ENCODE peak calls at places on chromosome 13, in six cellular contexts. M is adrenal gland, U is left lung, T is ovary, E is endodermal cell, X is heart left ventricle. G is an unnamed sample.

GRCh38 chr13:108777421-108778420 is 148.3 kb downstream of the MYO16 start:
- DNase-seq in T (no peak), U (no peak), E (peak; percentile 88), X (no peak), M (no peak), G (no peak)

GRCh38 chr13:100666124-100666523 is 8.5 kb downstream of the TMTC4 start:
- DNase-seq in E (no peak), M (no peak), X (no peak), T (no peak), U (no peak), G (no peak)

GRCh38 chr13:66759919-66760318 is 470.2 kb downstream of the PCDH9 start:
- DNase-seq in M (no peak), U (no peak), E (no peak), X (no peak), T (no peak), G (no peak)

GRCh38 chr13:26476111-26476743 is 81.3 kb upstream of the WASF3 start:
- DNase-seq in T (no peak), M (no peak), X (peak; percentile 39), U (no peak), E (peak; percentile 88), G (no peak)

GRCh38 chr13:76610819-76611415 is 275.3 kb downstream of the KCTD12 start:
- DNase-seq in U (no peak), X (no peak), T (no peak), M (no peak), E (no peak), G (no peak)

GRCh38 chr13:23391752-23392151 is 41.8 kb downstream of the SACS start:
- DNase-seq in E (no peak), U (no peak), T (no peak), M (no peak), X (no peak), G (no peak)

GRCh38 chr13:68588623-68589022 is 1358.5 kb upstream of the PCDH9 start:
- DNase-seq in U (no peak), X (no peak), M (no peak), E (no peak), T (no peak), G (no peak)

GRCh38 chr13:105971720-105972119 is 563.7 kb downstream of the EFNB2 start:
- DNase-seq in T (no peak), X (no peak), U (no peak), M (no peak), E (no peak), G (no peak)

GRCh38 chr13:42354246-42355117 is 82.5 kb downstream of the AKAP11 start:
- DNase-seq in T (no peak), M (no peak), E (no peak), X (no peak), U (no peak), G (no peak)

GRCh38 chr13:23450340-23451046 is 17.0 kb upstream of the SACS start:
- DNase-seq in X (no peak), U (no peak), E (no peak), T (no peak), M (no peak), G (no peak)

GRCh38 chr13:87975035-87975434 is 303.9 kb downstream of the SLITRK5 start:
- DNase-seq in U (no peak), X (no peak), T (no peak), E (no peak), M (no peak), G (no peak)

GRCh38 chr13:78601124-78601885 is 2.0 kb downstream of the POU4F1 start:
- DNase-seq in M (no peak), X (no peak), E (peak; percentile 75), U (peak; percentile 75), T (no peak), G (no peak)

GRCh38 chr13:114056205-114057013 is 76.0 kb downstream of the RASA3 start:
- DNase-seq in M (no peak), U (peak; percentile 72), E (no peak), T (no peak), X (no peak), G (no peak)

GRCh38 chr13:80036845-80037504 is 304.0 kb downstream of the SPRY2 start:
- DNase-seq in X (no peak), M (no peak), E (no peak), U (no peak), T (no peak), G (no peak)

GRCh38 chr13:39379667-39380655 is 223.0 kb downstream of the LHFPL6 start:
- DNase-seq in E (no peak), U (no peak), X (no peak), T (no peak), M (no peak), G (no peak)

GRCh38 chr13:78593652-78594494 is 9.5 kb downstream of the POU4F1 start:
- DNase-seq in X (no peak), M (no peak), T (no peak), E (peak; percentile 73), U (peak; percentile 58), G (no peak)

GRCh38 chr13:76833465-76833864 is 52.7 kb downstream of the KCTD12 start:
- DNase-seq in U (no peak), E (no peak), X (no peak), T (no peak), M (no peak), G (no peak)

GRCh38 chr13:78147905-78148304 is 229.3 kb upstream of the EDNRB start:
- DNase-seq in T (no peak), U (no peak), E (no peak), M (no peak), X (no peak), G (no peak)

GRCh38 chr13:36432106-36432544 is at the start of gene CCNA1:
- DNase-seq in M (peak; percentile 27), T (peak; percentile 24), X (peak; percentile 15), U (peak; percentile 93), E (peak; percentile 93), G (peak; percentile 58)

GRCh38 chr13:46339035-46339666 is 47.9 kb downstream of the RUBCNL start:
- DNase-seq in X (peak; percentile 23), E (no peak), T (no peak), U (no peak), M (peak; percentile 67), G (peak; percentile 51)

GRCh38 chr13:110812869-110813645 is 99.6 kb downstream of the ING1 start:
- DNase-seq in T (no peak), X (no peak), M (no peak), E (no peak), U (no peak), G (no peak)

GRCh38 chr13:33256148-33256547 is 29.4 kb downstream of the STARD13 start:
- DNase-seq in M (no peak), E (no peak), T (no peak), X (no peak), U (no peak), G (no peak)

GRCh38 chr13:29563941-29564340 is 31.5 kb downstream of the SLC7A1 start:
- DNase-seq in T (no peak), M (no peak), X (no peak), U (no peak), E (no peak), G (no peak)
- H3K4me1 ChIP-seq in T (no peaks in the 10 kb centered on the region), M (peaks cover 4% of the 10 kb centered on the region), X (peaks cover 9% of the 10 kb centered on the region), U (no peaks in the 10 kb centered on the region), E (no peaks in the 10 kb centered on the region), G (no peaks in the 10 kb centered on the region)

GRCh38 chr13:44396295-44396962 is 22.8 kb downstream of the SERP2 start:
- DNase-seq in E (no peak), T (no peak), M (no peak), U (no peak), X (no peak), G (no peak)

GRCh38 chr13:44396963-44397580 is 23.4 kb downstream of the SERP2 start:
- DNase-seq in X (peak; percentile 38), M (peak; percentile 29), T (no peak), U (no peak), E (peak; percentile 83), G (peak; percentile 28)

GRCh38 chr13:44399045-44399444 is 25.4 kb downstream of the SERP2 start:
- DNase-seq in U (no peak), T (no peak), X (no peak), M (no peak), E (no peak), G (no peak)

GRCh38 chr13:44398606-44399005 is 25.0 kb downstream of the SERP2 start:
- DNase-seq in M (no peak), T (no peak), X (no peak), E (no peak), U (no peak), G (no peak)

DNA sequence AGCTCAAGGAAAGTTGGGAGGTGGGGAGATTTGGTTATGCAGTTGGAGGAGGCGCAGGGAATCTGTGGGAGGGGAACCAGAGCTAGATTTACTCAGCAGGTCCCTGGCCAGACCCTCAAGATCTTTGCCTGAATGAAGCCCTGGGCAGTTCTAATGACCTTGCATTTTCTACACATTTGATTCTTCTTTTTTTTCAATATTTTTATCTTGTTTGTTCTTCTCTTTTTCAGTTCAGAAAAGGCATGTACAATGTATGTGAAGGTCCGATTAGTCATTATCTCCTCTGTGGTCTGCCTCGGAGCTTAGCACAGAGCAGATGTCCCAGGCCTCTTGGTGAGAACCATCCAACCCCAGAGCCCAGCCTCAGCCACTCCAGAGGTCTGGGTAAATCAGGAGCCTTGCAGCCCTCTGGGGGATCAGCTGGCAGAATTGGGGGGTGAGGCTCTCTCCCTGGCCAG is 24.2 kb downstream of the SERP2 start:
- DNase-seq in T (no peak), E (no peak), U (no peak), X (no peak), M (no peak), G (no peak)
- H3K27ac ChIP-seq in T (no peak overlapping the region), E (no peak overlapping the region), U (peak overlapping the region; percentile 36), X (peak overlapping the region; percentile 25), M (no peak overlapping the region), G (peak overlapping the region; percentile 25)

DNA sequence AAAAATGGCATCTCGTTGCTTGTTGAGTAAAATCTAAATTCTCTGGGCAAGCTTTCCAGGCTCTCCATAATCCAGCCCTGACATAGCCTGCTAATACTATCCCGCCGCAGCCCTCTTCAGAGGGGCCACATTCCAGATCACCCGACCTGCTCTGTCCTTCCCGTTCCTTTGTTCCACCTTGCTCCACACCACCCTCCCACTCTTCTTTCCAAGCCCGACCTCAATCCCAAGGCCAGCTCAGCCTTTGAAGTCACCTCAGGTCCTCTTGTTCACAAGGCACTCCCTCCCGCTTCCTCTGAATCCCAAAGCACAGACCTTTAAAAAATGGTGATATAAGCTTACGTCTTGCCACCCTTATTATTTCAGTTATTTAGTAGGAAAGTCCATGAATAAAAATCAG is 67.8 kb downstream of the NUFIP1 start:
- DNase-seq in X (no peak), M (no peak), U (no peak), E (no peak), T (no peak), G (no peak)
- H3K4me1 ChIP-seq in X (peaks cover 34% of the 10 kb centered on the region), M (peaks cover 43% of the 10 kb centered on the region), U (peaks cover 15% of the 10 kb centered on the region), E (no peaks in the 10 kb centered on the region), T (peaks cover 8% of the 10 kb centered on the region), G (peaks cover 35% of the 10 kb centered on the region)

GRCh38 chr13:19910336-19911072 is 47.1 kb upstream of the ZMYM5 start:
- DNase-seq in U (no peak), X (no peak), T (no peak), M (no peak), E (no peak), G (no peak)
- H3K27ac ChIP-seq in U (no peak overlapping the region), X (no peak overlapping the region), T (no peak overlapping the region), M (no peak overlapping the region), E (no peak overlapping the region), G (no peak overlapping the region)

DNA sequence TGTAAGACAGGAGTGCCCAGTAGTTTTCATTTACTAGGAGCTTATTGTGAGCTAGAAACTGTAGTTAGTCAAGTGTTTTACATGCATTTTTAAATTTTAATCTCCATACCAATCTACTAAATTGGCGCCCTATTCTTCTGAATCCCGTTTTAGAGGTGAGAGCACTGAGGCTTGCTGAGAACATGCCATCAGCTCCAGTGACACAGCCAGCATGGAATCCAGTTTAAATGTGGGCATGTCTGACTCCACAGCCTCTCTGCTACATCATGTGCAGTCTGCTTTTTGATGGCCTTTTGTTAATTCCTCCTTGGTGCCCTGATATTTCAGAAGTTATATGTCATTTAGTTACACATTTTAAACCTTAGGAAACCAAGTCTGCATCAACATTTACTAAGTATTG is 325.4 kb downstream of the DLEU7 start:
- DNase-seq in X (no peak), M (no peak), E (no peak), T (no peak), U (no peak), G (no peak)
- H3K4me1 ChIP-seq in X (peaks cover 31% of the 10 kb centered on the region), M (peaks cover 32% of the 10 kb centered on the region), E (no peaks in the 10 kb centered on the region), T (peaks cover 6% of the 10 kb centered on the region), U (peaks cover 41% of the 10 kb centered on the region), G (peaks cover 76% of the 10 kb centered on the region)

G was measured in lower lobe of right lung.